ENCODE peak calls at places on chromosome 2, in seven cellular contexts. Z is IMR-90, M is H1, O is mesendoderm, N is neuronal stem cell, X is trophoblast cell, B is H9. S is an unnamed sample.

GRCh38 chr2:178295911-178296310 is 101.6 kb downstream of the OSBPL6 start:
- DNase-seq in Z (no peak), M (no peak), O (no peak), N (no peak), X (no peak), B (no peak), S (no peak)

GRCh38 chr2:43132523-43133301 is 93.7 kb downstream of the ZFP36L2 start:
- DNase-seq in Z (no peak), M (no peak), O (no peak), N (no peak), X (no peak), B (no peak), S (no peak)

GRCh38 chr2:230749111-230749510 is 36.5 kb downstream of the CAB39 start:
- DNase-seq in Z (peak), M (no peak), O (peak), N (no peak), X (no peak), B (no peak), S (peak)

GRCh38 chr2:38907242-38907641 is 17.6 kb downstream of the ARHGEF33 start:
- DNase-seq in Z (no peak), M (no peak), O (no peak), N (no peak), X (peak), B (no peak), S (no peak)

GRCh38 chr2:60366178-60366577 is 187.3 kb downstream of the BCL11A start:
- DNase-seq in Z (no peak), M (no peak), O (peak), N (no peak), X (no peak), B (peak), S (no peak)

GRCh38 chr2:6310186-6310909 is 555.4 kb downstream of the CMPK2 start:
- DNase-seq in Z (no peak), M (no peak), O (no peak), N (no peak), X (no peak), B (no peak), S (no peak)

GRCh38 chr2:26352892-26353291 is 6.3 kb upstream of the ADGRF3 start:
- DNase-seq in Z (peak), M (no peak), O (no peak), N (no peak), X (no peak), B (no peak), S (peak)

GRCh38 chr2:111037136-111037535 is 83.6 kb upstream of the BCL2L11 start:
- DNase-seq in Z (no peak), M (no peak), O (no peak), N (no peak), X (no peak), B (no peak), S (no peak)

GRCh38 chr2:35819053-35819452 is 536.5 kb upstream of the CRIM1 start:
- DNase-seq in Z (no peak), M (no peak), O (peak), N (no peak), X (no peak), B (no peak), S (no peak)

GRCh38 chr2:19295998-19296502 is 62.4 kb downstream of the OSR1 start:
- DNase-seq in Z (no peak), M (no peak), O (no peak), N (no peak), X (no peak), B (no peak), S (no peak)

GRCh38 chr2:46643951-46644350 is 164.6 kb downstream of the TMEM247 start:
- DNase-seq in Z (peak), M (no peak), O (no peak), N (no peak), X (no peak), B (no peak), S (peak)

GRCh38 chr2:146481629-146482028 is 1363.2 kb upstream of the ACVR2A start:
- DNase-seq in Z (peak), M (no peak), O (no peak), N (no peak), X (no peak), B (no peak), S (peak)

GRCh38 chr2:171411214-171411613 is 22.6 kb downstream of the METTL8 start:
- DNase-seq in Z (no peak), M (no peak), O (no peak), N (no peak), X (no peak), B (no peak), S (no peak)

GRCh38 chr2:19574788-19575260 is 216.4 kb upstream of the OSR1 start:
- DNase-seq in Z (peak), M (no peak), O (peak), N (peak), X (no peak), B (no peak), S (peak)

GRCh38 chr2:190987116-190987515 is 26.9 kb downstream of the STAT1 start:
- DNase-seq in Z (no peak), M (no peak), O (no peak), N (no peak), X (no peak), B (no peak), S (no peak)
- H3K4ac ChIP-seq in Z (no peak), M (no peak), O (no peak), N (no peak), X (no peak), B (no peak), S (no peak)

GRCh38 chr2:236127010-236127409 is 41.2 kb downstream of the GBX2 start:
- DNase-seq in Z (no peak), M (no peak), O (no peak), N (no peak), X (no peak), B (no peak), S (no peak)
- H3K4ac ChIP-seq in Z (no peak), M (no peak), O (no peak), N (no peak), X (no peak), B (no peak), S (no peak)

DNA sequence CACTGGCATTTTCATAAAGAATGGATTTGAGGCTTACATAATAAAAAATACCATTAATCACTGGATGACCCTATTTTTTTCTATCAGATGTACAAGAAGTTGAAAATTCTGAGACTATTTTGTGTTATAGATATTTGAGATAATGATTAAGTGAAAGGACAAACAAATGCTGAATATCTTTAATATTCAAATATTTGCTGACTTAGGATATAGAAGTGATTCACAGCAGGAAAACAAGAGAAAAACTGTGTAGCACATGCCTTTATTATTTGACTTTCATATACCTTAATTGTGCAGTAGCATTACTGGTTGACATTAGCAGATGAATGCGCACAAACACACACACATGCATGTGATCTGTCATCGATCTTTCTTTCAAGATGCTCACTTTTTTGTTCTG is 766.5 kb downstream of the SATB2 start:
- DNase-seq in Z (no peak), M (no peak), O (no peak), N (no peak), X (no peak), B (no peak), S (no peak)
- H3K4ac ChIP-seq in Z (no peak), M (no peak), O (no peak), N (no peak), X (no peak), B (no peak), S (no peak)

GRCh38 chr2:236712961-236713673 is 143.5 kb downstream of the ACKR3 start:
- DNase-seq in Z (no peak), M (no peak), O (no peak), N (no peak), X (no peak), B (no peak), S (no peak)
- H3K4ac ChIP-seq in Z (no peak), M (no peak), O (no peak), N (no peak), X (peak), B (no peak), S (no peak)